ENCODE peak calls at places on chromosomes 6 and 20, in five cellular contexts. V is A549, O is left ventricle myocardium inferior, L is spleen, W is midbrain. F is an unnamed sample.

GRCh38 chr6:105263685-105264298 is 84.0 kb upstream of the POPDC3 start:
- DNase-seq in L (no peak), O (no peak), V (no peak), W (no peak), F (no peak)

GRCh38 chr20:33862709-33863403 is 51.7 kb downstream of the CHMP4B start:
- DNase-seq in L (peak), V (peak), O (peak), W (no peak), F (peak)

GRCh38 chr6:116773886-116774285 is 8.4 kb upstream of the FAM162B start:
- DNase-seq in V (no peak), W (no peak), O (no peak), L (no peak), F (no peak)

GRCh38 chr20:22403860-22404608 is 180.3 kb downstream of the FOXA2 start:
- DNase-seq in W (no peak), V (no peak), L (no peak), O (no peak), F (no peak)

GRCh38 chr6:44254201-44254956 is 2.9 kb downstream of the SLC35B2 start:
- DNase-seq in V (no peak), L (peak), O (no peak), W (no peak), F (no peak)

GRCh38 chr6:116008470-116009229 is 52.0 kb downstream of the FRK start:
- DNase-seq in L (no peak), O (no peak), W (peak), V (no peak), F (no peak)

GRCh38 chr20:43914286-43914685 is 366 bp upstream of the TOX2 start:
- DNase-seq in W (no peak), O (no peak), L (no peak), V (no peak), F (no peak)

GRCh38 chr6:33840064-33840926 is 36.5 kb upstream of the MLN start:
- DNase-seq in L (no peak), V (peak), O (no peak), W (peak), F (peak)

GRCh38 chr6:111258615-111259088 is 171.3 kb downstream of the SLC16A10 start:
- DNase-seq in V (no peak), W (no peak), L (no peak), O (no peak), F (no peak)

GRCh38 chr20:4013041-4013440 is 2.3 kb downstream of the RNF24 start:
- DNase-seq in O (no peak), L (no peak), V (no peak), W (no peak), F (no peak)

GRCh38 chr20:53162251-53162835 is 190.2 kb downstream of the TSHZ2 start:
- DNase-seq in L (no peak), W (no peak), V (peak), O (peak), F (no peak)

GRCh38 chr20:61949714-61950630 is 115.7 kb downstream of the TAF4 start:
- DNase-seq in W (no peak), V (no peak), O (peak), L (peak), F (no peak)

GRCh38 chr6:149210376-149210775 is 107.1 kb upstream of the TAB2 start:
- DNase-seq in V (no peak), L (no peak), W (no peak), O (no peak), F (no peak)

GRCh38 chr6:54198134-54198533 is 86.9 kb downstream of the MLIP start:
- DNase-seq in W (no peak), L (no peak), V (no peak), O (no peak), F (no peak)

GRCh38 chr6:45566882-45567281 is 189.1 kb upstream of the SUPT3H start:
- DNase-seq in W (no peak), O (no peak), V (no peak), L (no peak), F (no peak)

GRCh38 chr6:79984261-79984660 is 20.2 kb upstream of the TTK start:
- DNase-seq in L (no peak), W (no peak), V (no peak), O (no peak), F (peak)

GRCh38 chr20:22723659-22724058 is 139.3 kb upstream of the FOXA2 start:
- DNase-seq in L (no peak), V (no peak), W (no peak), O (no peak), F (no peak)

GRCh38 chr6:162750776-162751175 is 23.0 kb downstream of the PACRG start:
- DNase-seq in V (no peak), L (no peak), O (no peak), W (no peak), F (no peak)

GRCh38 chr6:30889921-30890645 is 5.8 kb downstream of the DDR1 start:
- DNase-seq in L (peak), V (no peak), W (peak), O (no peak), F (peak)

GRCh38 chr6:63899550-63899949 is 263.9 kb downstream of the PHF3 start:
- DNase-seq in L (no peak), V (no peak), W (no peak), O (no peak), F (no peak)

GRCh38 chr6:13177617-13178506 is 150.5 kb downstream of the TBC1D7 start:
- DNase-seq in V (no peak), W (no peak), L (no peak), O (no peak), F (no peak)

GRCh38 chr20:47379433-47380150 is 23.1 kb upstream of the ZMYND8 start:
- DNase-seq in V (peak), L (no peak), O (no peak), W (no peak), F (no peak)

GRCh38 chr6:4169028-4169789 is 33.8 kb upstream of the ECI2 start:
- DNase-seq in L (no peak), W (no peak), V (no peak), O (no peak), F (no peak)

GRCh38 chr6:36545767-36546663 is 1.3 kb downstream of the STK38 start:
- DNase-seq in L (no peak), O (no peak), V (no peak), W (peak), F (peak)

GRCh38 chr20:40054311-40054710 is 634.7 kb downstream of the MAFB start:
- DNase-seq in V (no peak), W (no peak), L (no peak), O (no peak), F (no peak)

GRCh38 chr6:133689863-133690262 is 199.1 kb upstream of the TCF21 start:
- DNase-seq in L (no peak), W (no peak), V (no peak), O (no peak), F (no peak)

GRCh38 chr6:11161031-11161966 is 49.8 kb upstream of the ERVFRD-1 start:
- DNase-seq in W (peak), O (no peak), L (no peak), V (no peak), F (no peak)

GRCh38 chr6:128569737-128570438 is 49.5 kb upstream of the PTPRK start:
- DNase-seq in L (no peak), W (no peak), V (peak), O (no peak), F (no peak)

GRCh38 chr6:161079566-161080262 is 88.1 kb downstream of the MAP3K4 start:
- DNase-seq in O (no peak), W (no peak), V (no peak), L (no peak), F (no peak)

GRCh38 chr6:54624779-54625178 is 221.8 kb upstream of the FAM83B start:
- DNase-seq in V (no peak), L (no peak), W (no peak), O (no peak), F (no peak)

GRCh38 chr6:130681028-130681427 is 146.2 kb upstream of the SMLR1 start:
- DNase-seq in L (no peak), O (no peak), V (no peak), W (no peak), F (no peak)

GRCh38 chr6:45327956-45328522 is at the start of gene RUNX2:
- DNase-seq in O (no peak), V (no peak), L (no peak), W (peak), F (peak)